ENCODE peak calls at places on chromosomes 16 and 17, in five cellular contexts. One of them, this sample, is unnamed.
A peak's percentile ranks its signal among the peaks of the same experiment; 100 is the strongest.

GRCh38 chr16:30740364-30741251 is 7.6 kb upstream of the PHKG2 start:
- DNase-seq in stimulated activated CD8-positive, alpha-beta memory T cell treated with anti-CD3 and anti-CD28 coated beads, Interleukin-7, amount 100 ng/mL, for 1 hour: no peak
- DNase-seq in fibroblast of lung: peak; percentile 87
- DNase-seq in activated CD8-positive, alpha-beta memory T cell treated with anti-CD3 and anti-CD28 coated beads for 24 hours: no peak
- DNase-seq in left colon: peak; percentile 95
- DNase-seq in this sample: peak; percentile 89

GRCh38 chr17:8019665-8020064 is 17.2 kb downstream of the GUCY2D start:
- DNase-seq in stimulated activated CD8-positive, alpha-beta memory T cell treated with anti-CD3 and anti-CD28 coated beads, Interleukin-7, amount 100 ng/mL, for 1 hour: no peak
- DNase-seq in fibroblast of lung: no peak
- DNase-seq in activated CD8-positive, alpha-beta memory T cell treated with anti-CD3 and anti-CD28 coated beads for 24 hours: no peak
- DNase-seq in left colon: no peak
- DNase-seq in this sample: peak; percentile 79

GRCh38 chr17:82611140-82612058 is 36.8 kb downstream of the WDR45B start:
- DNase-seq in stimulated activated CD8-positive, alpha-beta memory T cell treated with anti-CD3 and anti-CD28 coated beads, Interleukin-7, amount 100 ng/mL, for 1 hour: no peak
- DNase-seq in fibroblast of lung: peak; percentile 57
- DNase-seq in activated CD8-positive, alpha-beta memory T cell treated with anti-CD3 and anti-CD28 coated beads for 24 hours: no peak
- DNase-seq in left colon: no peak
- DNase-seq in this sample: peak; percentile 37

GRCh38 chr17:66255527-66255971 is 26.3 kb upstream of the APOH start:
- DNase-seq in stimulated activated CD8-positive, alpha-beta memory T cell treated with anti-CD3 and anti-CD28 coated beads, Interleukin-7, amount 100 ng/mL, for 1 hour: no peak
- DNase-seq in fibroblast of lung: no peak
- DNase-seq in activated CD8-positive, alpha-beta memory T cell treated with anti-CD3 and anti-CD28 coated beads for 24 hours: peak; percentile 32
- DNase-seq in left colon: no peak
- DNase-seq in this sample: no peak

GRCh38 chr16:74797414-74797813 is 22.8 kb upstream of the FA2H start:
- DNase-seq in stimulated activated CD8-positive, alpha-beta memory T cell treated with anti-CD3 and anti-CD28 coated beads, Interleukin-7, amount 100 ng/mL, for 1 hour: no peak
- DNase-seq in fibroblast of lung: no peak
- DNase-seq in activated CD8-positive, alpha-beta memory T cell treated with anti-CD3 and anti-CD28 coated beads for 24 hours: no peak
- DNase-seq in left colon: no peak
- DNase-seq in this sample: no peak

GRCh38 chr16:30009085-30009862 is 1.6 kb downstream of the DOC2A start:
- DNase-seq in stimulated activated CD8-positive, alpha-beta memory T cell treated with anti-CD3 and anti-CD28 coated beads, Interleukin-7, amount 100 ng/mL, for 1 hour: no peak
- DNase-seq in fibroblast of lung: no peak
- DNase-seq in activated CD8-positive, alpha-beta memory T cell treated with anti-CD3 and anti-CD28 coated beads for 24 hours: no peak
- DNase-seq in left colon: no peak
- DNase-seq in this sample: no peak

GRCh38 chr16:87329436-87330256 is 12.5 kb upstream of the C16orf95 start:
- DNase-seq in stimulated activated CD8-positive, alpha-beta memory T cell treated with anti-CD3 and anti-CD28 coated beads, Interleukin-7, amount 100 ng/mL, for 1 hour: no peak
- DNase-seq in fibroblast of lung: no peak
- DNase-seq in activated CD8-positive, alpha-beta memory T cell treated with anti-CD3 and anti-CD28 coated beads for 24 hours: no peak
- DNase-seq in left colon: no peak
- DNase-seq in this sample: peak; percentile 53

GRCh38 chr17:1870592-1870991 is 40.8 kb downstream of the RPA1 start:
- DNase-seq in stimulated activated CD8-positive, alpha-beta memory T cell treated with anti-CD3 and anti-CD28 coated beads, Interleukin-7, amount 100 ng/mL, for 1 hour: no peak
- DNase-seq in fibroblast of lung: no peak
- DNase-seq in activated CD8-positive, alpha-beta memory T cell treated with anti-CD3 and anti-CD28 coated beads for 24 hours: no peak
- DNase-seq in left colon: no peak
- DNase-seq in this sample: no peak

GRCh38 chr17:50653738-50654137 is 19.1 kb downstream of the ABCC3 start:
- DNase-seq in stimulated activated CD8-positive, alpha-beta memory T cell treated with anti-CD3 and anti-CD28 coated beads, Interleukin-7, amount 100 ng/mL, for 1 hour: no peak
- DNase-seq in fibroblast of lung: no peak
- DNase-seq in activated CD8-positive, alpha-beta memory T cell treated with anti-CD3 and anti-CD28 coated beads for 24 hours: no peak
- DNase-seq in left colon: no peak
- DNase-seq in this sample: no peak

GRCh38 chr16:74309789-74310781 is 13.5 kb downstream of the PSMD7 start:
- DNase-seq in stimulated activated CD8-positive, alpha-beta memory T cell treated with anti-CD3 and anti-CD28 coated beads, Interleukin-7, amount 100 ng/mL, for 1 hour: no peak
- DNase-seq in fibroblast of lung: peak; percentile 65
- DNase-seq in activated CD8-positive, alpha-beta memory T cell treated with anti-CD3 and anti-CD28 coated beads for 24 hours: no peak
- DNase-seq in left colon: no peak
- DNase-seq in this sample: no peak

GRCh38 chr17:78409191-78409621 is 30.8 kb downstream of the PGS1 start:
- DNase-seq in stimulated activated CD8-positive, alpha-beta memory T cell treated with anti-CD3 and anti-CD28 coated beads, Interleukin-7, amount 100 ng/mL, for 1 hour: no peak
- DNase-seq in fibroblast of lung: no peak
- DNase-seq in activated CD8-positive, alpha-beta memory T cell treated with anti-CD3 and anti-CD28 coated beads for 24 hours: no peak
- DNase-seq in left colon: peak; percentile 95
- DNase-seq in this sample: peak; percentile 83

GRCh38 chr17:74472890-74473289 is 6.5 kb downstream of the CD300A start:
- DNase-seq in stimulated activated CD8-positive, alpha-beta memory T cell treated with anti-CD3 and anti-CD28 coated beads, Interleukin-7, amount 100 ng/mL, for 1 hour: no peak
- DNase-seq in fibroblast of lung: no peak
- DNase-seq in activated CD8-positive, alpha-beta memory T cell treated with anti-CD3 and anti-CD28 coated beads for 24 hours: no peak
- DNase-seq in left colon: no peak
- DNase-seq in this sample: peak; percentile 43

GRCh38 chr17:17849863-17850373 is 13.1 kb upstream of the SREBF1 start:
- DNase-seq in stimulated activated CD8-positive, alpha-beta memory T cell treated with anti-CD3 and anti-CD28 coated beads, Interleukin-7, amount 100 ng/mL, for 1 hour: peak; percentile 30
- DNase-seq in fibroblast of lung: peak; percentile 57
- DNase-seq in activated CD8-positive, alpha-beta memory T cell treated with anti-CD3 and anti-CD28 coated beads for 24 hours: peak; percentile 81
- DNase-seq in left colon: no peak
- DNase-seq in this sample: peak; percentile 70

GRCh38 chr16:48446534-48446920 is 61.3 kb upstream of the SIAH1 start:
- DNase-seq in stimulated activated CD8-positive, alpha-beta memory T cell treated with anti-CD3 and anti-CD28 coated beads, Interleukin-7, amount 100 ng/mL, for 1 hour: no peak
- DNase-seq in fibroblast of lung: no peak
- DNase-seq in activated CD8-positive, alpha-beta memory T cell treated with anti-CD3 and anti-CD28 coated beads for 24 hours: no peak
- DNase-seq in left colon: no peak
- DNase-seq in this sample: no peak

GRCh38 chr17:28230011-28230410 is 89.0 kb upstream of the TMEM97 start:
- DNase-seq in stimulated activated CD8-positive, alpha-beta memory T cell treated with anti-CD3 and anti-CD28 coated beads, Interleukin-7, amount 100 ng/mL, for 1 hour: no peak
- DNase-seq in fibroblast of lung: no peak
- DNase-seq in activated CD8-positive, alpha-beta memory T cell treated with anti-CD3 and anti-CD28 coated beads for 24 hours: no peak
- DNase-seq in left colon: no peak
- DNase-seq in this sample: peak; percentile 20

GRCh38 chr17:47013341-47013740 is 34.3 kb upstream of the RPRML start:
- DNase-seq in stimulated activated CD8-positive, alpha-beta memory T cell treated with anti-CD3 and anti-CD28 coated beads, Interleukin-7, amount 100 ng/mL, for 1 hour: no peak
- DNase-seq in fibroblast of lung: no peak
- DNase-seq in activated CD8-positive, alpha-beta memory T cell treated with anti-CD3 and anti-CD28 coated beads for 24 hours: no peak
- DNase-seq in left colon: no peak
- DNase-seq in this sample: no peak

GRCh38 chr17:82020874-82021727 is 1.6 kb downstream of the CENPX start:
- DNase-seq in stimulated activated CD8-positive, alpha-beta memory T cell treated with anti-CD3 and anti-CD28 coated beads, Interleukin-7, amount 100 ng/mL, for 1 hour: peak; percentile 35
- DNase-seq in fibroblast of lung: peak; percentile 84
- DNase-seq in activated CD8-positive, alpha-beta memory T cell treated with anti-CD3 and anti-CD28 coated beads for 24 hours: peak; percentile 79
- DNase-seq in left colon: peak; percentile 74
- DNase-seq in this sample: peak; percentile 77

GRCh38 chr17:59435238-59435637 is 103.8 kb downstream of the YPEL2 start:
- DNase-seq in stimulated activated CD8-positive, alpha-beta memory T cell treated with anti-CD3 and anti-CD28 coated beads, Interleukin-7, amount 100 ng/mL, for 1 hour: no peak
- DNase-seq in fibroblast of lung: peak; percentile 81
- DNase-seq in activated CD8-positive, alpha-beta memory T cell treated with anti-CD3 and anti-CD28 coated beads for 24 hours: no peak
- DNase-seq in left colon: no peak
- DNase-seq in this sample: no peak

GRCh38 chr16:52547001-52547833 is at the start of gene TOX3:
- DNase-seq in stimulated activated CD8-positive, alpha-beta memory T cell treated with anti-CD3 and anti-CD28 coated beads, Interleukin-7, amount 100 ng/mL, for 1 hour: no peak
- DNase-seq in fibroblast of lung: no peak
- DNase-seq in activated CD8-positive, alpha-beta memory T cell treated with anti-CD3 and anti-CD28 coated beads for 24 hours: no peak
- DNase-seq in left colon: peak; percentile 66
- DNase-seq in this sample: peak; percentile 79

This sample was measured in left lung.